ENCODE peak calls at places on chromosomes 11 and 22, in seven cellular contexts. P, C, U, A, O, V and F are unnamed samples.
A peak's percentile ranks its signal among the peaks of the same experiment; 100 is the strongest.

GRCh38 chr11:68150029-68150428 is 28.8 kb upstream of the CHKA start:
- DNase-seq in P (no peak), C (no peak), U (no peak), A (peak; percentile 86), O (peak; percentile 82), V (no peak), F (peak; percentile 22)

GRCh38 chr11:74687237-74688005 is 43.8 kb downstream of the CHRDL2 start:
- DNase-seq in P (no peak), C (no peak), U (no peak), A (no peak), O (peak; percentile 52), V (no peak), F (no peak)

GRCh38 chr11:1628506-1629325 is 859 bp upstream of the KRTAP5-5 start:
- DNase-seq in P (peak; percentile 30), C (no peak), U (peak; percentile 75), A (peak; percentile 64), O (peak; percentile 17), V (peak; percentile 3), F (peak; percentile 30)

GRCh38 chr11:115884800-115885445 is 380.7 kb upstream of the CADM1 start:
- DNase-seq in P (no peak), C (no peak), U (no peak), A (no peak), O (no peak), V (no peak), F (no peak)

GRCh38 chr22:19419086-19419463 is 12.5 kb downstream of the HIRA start:
- DNase-seq in P (no peak), C (no peak), U (no peak), A (no peak), O (no peak), V (no peak), F (no peak)

GRCh38 chr11:43135966-43136534 is 175.7 kb upstream of the API5 start:
- DNase-seq in P (no peak), C (no peak), U (no peak), A (no peak), O (no peak), V (no peak), F (no peak)

GRCh38 chr11:46903846-46904245 is 14.5 kb downstream of the LRP4 start:
- DNase-seq in P (no peak), C (no peak), U (no peak), A (no peak), O (no peak), V (no peak), F (no peak)

GRCh38 chr11:129861702-129862107 is 33.7 kb downstream of the NFRKB start:
- DNase-seq in P (peak; percentile 94), C (peak; percentile 86), U (peak; percentile 78), A (peak; percentile 88), O (peak; percentile 96), V (peak; percentile 53), F (peak; percentile 86)

GRCh38 chr11:111114091-111114490 is 131.4 kb upstream of the POU2AF2 start:
- DNase-seq in P (no peak), C (no peak), U (no peak), A (no peak), O (no peak), V (no peak), F (no peak)

GRCh38 chr11:115425243-115425642 is 79.0 kb downstream of the CADM1 start:
- DNase-seq in P (no peak), C (no peak), U (no peak), A (no peak), O (no peak), V (no peak), F (no peak)

GRCh38 chr11:79400717-79401330 is 40.0 kb downstream of the TENM4 start:
- DNase-seq in P (peak; percentile 61), C (no peak), U (peak; percentile 60), A (peak; percentile 88), O (peak; percentile 34), V (no peak), F (peak; percentile 24)

GRCh38 chr11:17972987-17973386 is 39.9 kb downstream of the SERGEF start:
- DNase-seq in P (peak; percentile 64), C (peak; percentile 83), U (peak; percentile 80), A (peak; percentile 77), O (peak; percentile 68), V (peak; percentile 87), F (peak; percentile 92)

GRCh38 chr22:29799217-29799680 is 32.1 kb downstream of the UQCR10 start:
- DNase-seq in P (peak; percentile 78), C (peak; percentile 86), U (no peak), A (peak; percentile 98), O (peak; percentile 97), V (peak; percentile 94), F (peak; percentile 98)

GRCh38 chr22:41280065-41280464 is 5.9 kb downstream of the RANGAP1 start:
- DNase-seq in P (no peak), C (no peak), U (no peak), A (no peak), O (no peak), V (no peak), F (no peak)

GRCh38 chr11:134740590-134741342 is 328.7 kb upstream of the B3GAT1 start:
- DNase-seq in P (no peak), C (no peak), U (no peak), A (no peak), O (no peak), V (no peak), F (no peak)

GRCh38 chr22:45903355-45904149 is 73.4 kb downstream of the WNT7B start:
- DNase-seq in P (peak; percentile 22), C (peak; percentile 27), U (no peak), A (peak; percentile 52), O (peak; percentile 82), V (peak; percentile 16), F (peak; percentile 82)